ENCODE peak calls at places on chromosomes 7 and 10, in four cellular contexts. V is epithelial cell of esophagus, T is NCI-H1092, O is body of pancreas. F is an unnamed sample.

GRCh38 chr7:134778941-134779740 is at the start of gene CALD1:
- DNase-seq in V (peak), T (no peak), O (peak), F (peak)

GRCh38 chr7:80819503-80819902 is 99.3 kb downstream of the SEMA3C start:
- DNase-seq in V (no peak), T (no peak), O (no peak), F (no peak)

GRCh38 chr7:2919256-2919655 is 75.1 kb upstream of the GNA12 start:
- DNase-seq in V (no peak), T (no peak), O (no peak), F (no peak)

GRCh38 chr7:76054129-76055120 is 6.5 kb downstream of the MDH2 start:
- DNase-seq in V (peak), T (no peak), O (peak), F (peak)

GRCh38 chr10:114380060-114380459 is 24.2 kb downstream of the AFAP1L2 start:
- DNase-seq in V (peak), T (no peak), O (peak), F (peak)

GRCh38 chr10:51804861-51805260 is 105.5 kb upstream of the CSTF2T start:
- DNase-seq in V (peak), T (no peak), O (no peak), F (peak)

GRCh38 chr7:31084226-31084625 is 32.1 kb downstream of the ADCYAP1R1 start:
- DNase-seq in V (no peak), T (no peak), O (no peak), F (no peak)

GRCh38 chr7:134016223-134016941 is 110.8 kb upstream of the LRGUK start:
- DNase-seq in V (peak), T (peak), O (peak), F (peak)

GRCh38 chr7:151177310-151177709 is 9.7 kb downstream of the ASB10 start:
- DNase-seq in V (no peak), T (no peak), O (no peak), F (no peak)

F was measured in bronchial epithelial cell.